ENCODE peak calls at places on chromosome 6, in seven cellular contexts. One of them, this sample, is unnamed.
A peak's percentile ranks its signal among the peaks of the same experiment; 100 is the strongest.

GRCh38 chr6:99614430-99615161 is 8.0 kb downstream of the PRDM13 start:
- DNase-seq in AG04450: no peak
- DNase-seq in mammary epithelial cell: no peak
- DNase-seq in fibroblast of pulmonary artery: no peak
- DNase-seq in HL-60: no peak
- DNase-seq in HS-5: peak; percentile 35
- DNase-seq in DMS79: no peak
- DNase-seq in this sample: no peak

GRCh38 chr6:89369009-89369408 is 16.5 kb upstream of the UBE2J1 start:
- DNase-seq in AG04450: peak; percentile 13
- DNase-seq in mammary epithelial cell: peak; percentile 54
- DNase-seq in fibroblast of pulmonary artery: peak; percentile 63
- DNase-seq in HL-60: no peak
- DNase-seq in HS-5: no peak
- DNase-seq in DMS79: no peak
- DNase-seq in this sample: no peak

GRCh38 chr6:118896339-118897136 is 2.6 kb downstream of the ASF1A start:
- DNase-seq in AG04450: no peak
- DNase-seq in mammary epithelial cell: peak; percentile 78
- DNase-seq in fibroblast of pulmonary artery: peak; percentile 73
- DNase-seq in HL-60: peak; percentile 53
- DNase-seq in HS-5: peak; percentile 56
- DNase-seq in DMS79: peak; percentile 35
- DNase-seq in this sample: no peak

GRCh38 chr6:170024940-170025339 is 265.9 kb downstream of the DLL1 start:
- DNase-seq in AG04450: peak; percentile 4
- DNase-seq in mammary epithelial cell: peak; percentile 3
- DNase-seq in fibroblast of pulmonary artery: peak; percentile 15
- DNase-seq in HL-60: no peak
- DNase-seq in HS-5: no peak
- DNase-seq in DMS79: no peak
- DNase-seq in this sample: no peak

GRCh38 chr6:105167987-105168386 is 11.8 kb downstream of the POPDC3 start:
- DNase-seq in AG04450: no peak
- DNase-seq in mammary epithelial cell: no peak
- DNase-seq in fibroblast of pulmonary artery: no peak
- DNase-seq in HL-60: no peak
- DNase-seq in HS-5: no peak
- DNase-seq in DMS79: no peak
- DNase-seq in this sample: no peak

GRCh38 chr6:6730831-6731230 is 142.3 kb downstream of the LY86 start:
- DNase-seq in AG04450: peak; percentile 82
- DNase-seq in mammary epithelial cell: peak; percentile 85
- DNase-seq in fibroblast of pulmonary artery: peak; percentile 89
- DNase-seq in HL-60: no peak
- DNase-seq in HS-5: peak; percentile 62
- DNase-seq in DMS79: no peak
- DNase-seq in this sample: no peak

GRCh38 chr6:79431469-79431868 is 105.8 kb downstream of the LCA5 start:
- DNase-seq in AG04450: no peak
- DNase-seq in mammary epithelial cell: peak; percentile 62
- DNase-seq in fibroblast of pulmonary artery: no peak
- DNase-seq in HL-60: no peak
- DNase-seq in HS-5: no peak
- DNase-seq in DMS79: no peak
- DNase-seq in this sample: no peak

GRCh38 chr6:33200234-33201146 is at the start of the genes RXRB and SLC39A7:
- DNase-seq in AG04450: peak; percentile 98
- DNase-seq in mammary epithelial cell: peak; percentile 99
- DNase-seq in fibroblast of pulmonary artery: peak; percentile 100
- DNase-seq in HL-60: peak; percentile 93
- DNase-seq in HS-5: peak; percentile 99
- DNase-seq in DMS79: peak; percentile 98
- DNase-seq in this sample: peak; percentile 97

GRCh38 chr6:41622210-41622990 is 15.9 kb upstream of the MDFI start:
- DNase-seq in AG04450: no peak
- DNase-seq in mammary epithelial cell: peak; percentile 66
- DNase-seq in fibroblast of pulmonary artery: no peak
- DNase-seq in HL-60: no peak
- DNase-seq in HS-5: no peak
- DNase-seq in DMS79: no peak
- DNase-seq in this sample: no peak

GRCh38 chr6:44036699-44037101 is 90.6 kb downstream of the MRPL14 start:
- DNase-seq in AG04450: no peak
- DNase-seq in mammary epithelial cell: no peak
- DNase-seq in fibroblast of pulmonary artery: no peak
- DNase-seq in HL-60: no peak
- DNase-seq in HS-5: no peak
- DNase-seq in DMS79: no peak
- DNase-seq in this sample: no peak

GRCh38 chr6:140193269-140193668 is 818.8 kb upstream of the CITED2 start:
- DNase-seq in AG04450: no peak
- DNase-seq in mammary epithelial cell: no peak
- DNase-seq in fibroblast of pulmonary artery: no peak
- DNase-seq in HL-60: no peak
- DNase-seq in HS-5: no peak
- DNase-seq in DMS79: no peak
- DNase-seq in this sample: no peak

GRCh38 chr6:4930025-4930692 is 73.7 kb downstream of the RPP40 start:
- DNase-seq in AG04450: no peak
- DNase-seq in mammary epithelial cell: no peak
- DNase-seq in fibroblast of pulmonary artery: no peak
- DNase-seq in HL-60: no peak
- DNase-seq in HS-5: no peak
- DNase-seq in DMS79: no peak
- DNase-seq in this sample: no peak

GRCh38 chr6:31058128-31058894 is 48.0 kb downstream of the MUC22 start:
- DNase-seq in AG04450: peak; percentile 87
- DNase-seq in mammary epithelial cell: peak; percentile 99
- DNase-seq in fibroblast of pulmonary artery: peak; percentile 90
- DNase-seq in HL-60: peak; percentile 15
- DNase-seq in HS-5: peak; percentile 97
- DNase-seq in DMS79: no peak
- DNase-seq in this sample: no peak

GRCh38 chr6:169839898-169840631 is 88.6 kb downstream of the ERMARD start:
- DNase-seq in AG04450: no peak
- DNase-seq in mammary epithelial cell: no peak
- DNase-seq in fibroblast of pulmonary artery: no peak
- DNase-seq in HL-60: no peak
- DNase-seq in HS-5: no peak
- DNase-seq in DMS79: no peak
- DNase-seq in this sample: no peak

GRCh38 chr6:16690244-16691142 is 70.8 kb downstream of the ATXN1 start:
- DNase-seq in AG04450: no peak
- DNase-seq in mammary epithelial cell: peak; percentile 69
- DNase-seq in fibroblast of pulmonary artery: peak; percentile 91
- DNase-seq in HL-60: no peak
- DNase-seq in HS-5: no peak
- DNase-seq in DMS79: no peak
- DNase-seq in this sample: no peak

GRCh38 chr6:157200117-157200516 is 123.2 kb downstream of the TMEM242 start:
- DNase-seq in AG04450: no peak
- DNase-seq in mammary epithelial cell: no peak
- DNase-seq in fibroblast of pulmonary artery: no peak
- DNase-seq in HL-60: no peak
- DNase-seq in HS-5: no peak
- DNase-seq in DMS79: no peak
- DNase-seq in this sample: no peak

GRCh38 chr6:125944434-125944816 is 12.1 kb upstream of the HINT3 start:
- DNase-seq in AG04450: no peak
- DNase-seq in mammary epithelial cell: peak; percentile 69
- DNase-seq in fibroblast of pulmonary artery: peak; percentile 96
- DNase-seq in HL-60: peak; percentile 47
- DNase-seq in HS-5: no peak
- DNase-seq in DMS79: no peak
- DNase-seq in this sample: no peak

GRCh38 chr6:81480139-81480538 is 272.3 kb downstream of the TENT5A start:
- DNase-seq in AG04450: no peak
- DNase-seq in mammary epithelial cell: no peak
- DNase-seq in fibroblast of pulmonary artery: no peak
- DNase-seq in HL-60: no peak
- DNase-seq in HS-5: no peak
- DNase-seq in DMS79: no peak
- DNase-seq in this sample: no peak

GRCh38 chr6:54244430-54244829 is 63.8 kb upstream of the TINAG start:
- DNase-seq in AG04450: no peak
- DNase-seq in mammary epithelial cell: peak; percentile 10
- DNase-seq in fibroblast of pulmonary artery: peak; percentile 47
- DNase-seq in HL-60: no peak
- DNase-seq in HS-5: no peak
- DNase-seq in DMS79: no peak
- DNase-seq in this sample: no peak

GRCh38 chr6:4780360-4780812 is 4.2 kb downstream of the CDYL start:
- DNase-seq in AG04450: no peak
- DNase-seq in mammary epithelial cell: peak; percentile 48
- DNase-seq in fibroblast of pulmonary artery: peak; percentile 48
- DNase-seq in HL-60: no peak
- DNase-seq in HS-5: no peak
- DNase-seq in DMS79: no peak
- DNase-seq in this sample: no peak

GRCh38 chr6:139060332-139060731 is 31.8 kb downstream of the ABRACL start:
- DNase-seq in AG04450: peak; percentile 36
- DNase-seq in mammary epithelial cell: peak; percentile 60
- DNase-seq in fibroblast of pulmonary artery: peak; percentile 74
- DNase-seq in HL-60: no peak
- DNase-seq in HS-5: peak; percentile 15
- DNase-seq in DMS79: no peak
- DNase-seq in this sample: no peak

GRCh38 chr6:157714153-157714490 is 108.9 kb upstream of the SNX9 start:
- DNase-seq in AG04450: no peak
- DNase-seq in mammary epithelial cell: no peak
- DNase-seq in fibroblast of pulmonary artery: peak; percentile 18
- DNase-seq in HL-60: no peak
- DNase-seq in HS-5: no peak
- DNase-seq in DMS79: no peak
- DNase-seq in this sample: no peak

GRCh38 chr6:9612489-9612888 is 802.4 kb downstream of the TFAP2A start:
- DNase-seq in AG04450: no peak
- DNase-seq in mammary epithelial cell: no peak
- DNase-seq in fibroblast of pulmonary artery: no peak
- DNase-seq in HL-60: no peak
- DNase-seq in HS-5: no peak
- DNase-seq in DMS79: no peak
- DNase-seq in this sample: no peak

GRCh38 chr6:30875244-30876038 is 8.9 kb upstream of the DDR1 start:
- DNase-seq in AG04450: no peak
- DNase-seq in mammary epithelial cell: no peak
- DNase-seq in fibroblast of pulmonary artery: no peak
- DNase-seq in HL-60: no peak
- DNase-seq in HS-5: no peak
- DNase-seq in DMS79: no peak
- DNase-seq in this sample: no peak

GRCh38 chr6:85132091-85132490 is 317.8 kb upstream of the NT5E start:
- DNase-seq in AG04450: no peak
- DNase-seq in mammary epithelial cell: no peak
- DNase-seq in fibroblast of pulmonary artery: no peak
- DNase-seq in HL-60: no peak
- DNase-seq in HS-5: no peak
- DNase-seq in DMS79: no peak
- DNase-seq in this sample: no peak

GRCh38 chr6:116969211-116969863 is 92.3 kb downstream of the RFX6 start:
- DNase-seq in AG04450: peak; percentile 3
- DNase-seq in mammary epithelial cell: peak; percentile 25
- DNase-seq in fibroblast of pulmonary artery: peak; percentile 64
- DNase-seq in HL-60: peak; percentile 18
- DNase-seq in HS-5: peak; percentile 16
- DNase-seq in DMS79: no peak
- DNase-seq in this sample: no peak

GRCh38 chr6:142413111-142413510 is 111.3 kb downstream of the ADGRG6 start:
- DNase-seq in AG04450: no peak
- DNase-seq in mammary epithelial cell: no peak
- DNase-seq in fibroblast of pulmonary artery: peak; percentile 52
- DNase-seq in HL-60: no peak
- DNase-seq in HS-5: no peak
- DNase-seq in DMS79: no peak
- DNase-seq in this sample: no peak

GRCh38 chr6:122449084-122449483 is 22.5 kb downstream of the SERINC1 start:
- DNase-seq in AG04450: no peak
- DNase-seq in mammary epithelial cell: no peak
- DNase-seq in fibroblast of pulmonary artery: no peak
- DNase-seq in HL-60: no peak
- DNase-seq in HS-5: no peak
- DNase-seq in DMS79: no peak
- DNase-seq in this sample: no peak

GRCh38 chr6:167789358-167789757 is 37.4 kb upstream of the AFDN start:
- DNase-seq in AG04450: no peak
- DNase-seq in mammary epithelial cell: no peak
- DNase-seq in fibroblast of pulmonary artery: no peak
- DNase-seq in HL-60: no peak
- DNase-seq in HS-5: no peak
- DNase-seq in DMS79: no peak
- DNase-seq in this sample: no peak

GRCh38 chr6:45946352-45946751 is 69.3 kb downstream of the CLIC5 start:
- DNase-seq in AG04450: peak; percentile 59
- DNase-seq in mammary epithelial cell: no peak
- DNase-seq in fibroblast of pulmonary artery: peak; percentile 74
- DNase-seq in HL-60: no peak
- DNase-seq in HS-5: peak; percentile 32
- DNase-seq in DMS79: no peak
- DNase-seq in this sample: no peak

GRCh38 chr6:71531006-71531405 is 242.4 kb downstream of the OGFRL1 start:
- DNase-seq in AG04450: no peak
- DNase-seq in mammary epithelial cell: no peak
- DNase-seq in fibroblast of pulmonary artery: no peak
- DNase-seq in HL-60: no peak
- DNase-seq in HS-5: no peak
- DNase-seq in DMS79: no peak
- DNase-seq in this sample: no peak

GRCh38 chr6:125871365-125871764 is 80.6 kb downstream of the NCOA7 start:
- DNase-seq in AG04450: no peak
- DNase-seq in mammary epithelial cell: peak; percentile 50
- DNase-seq in fibroblast of pulmonary artery: no peak
- DNase-seq in HL-60: no peak
- DNase-seq in HS-5: no peak
- DNase-seq in DMS79: peak; percentile 63
- DNase-seq in this sample: no peak

GRCh38 chr6:25050356-25050755 is 114.6 kb upstream of the RIPOR2 start:
- DNase-seq in AG04450: peak; percentile 68
- DNase-seq in mammary epithelial cell: peak; percentile 61
- DNase-seq in fibroblast of pulmonary artery: peak; percentile 73
- DNase-seq in HL-60: peak; percentile 36
- DNase-seq in HS-5: no peak
- DNase-seq in DMS79: peak; percentile 48
- DNase-seq in this sample: peak; percentile 38

GRCh38 chr6:43669922-43670622 is 17.5 kb downstream of the MRPS18A start:
- DNase-seq in AG04450: no peak
- DNase-seq in mammary epithelial cell: no peak
- DNase-seq in fibroblast of pulmonary artery: peak; percentile 35
- DNase-seq in HL-60: no peak
- DNase-seq in HS-5: no peak
- DNase-seq in DMS79: no peak
- DNase-seq in this sample: peak; percentile 36

GRCh38 chr6:158072083-158072721 is 90.5 kb downstream of the SYNJ2 start:
- DNase-seq in AG04450: peak; percentile 58
- DNase-seq in mammary epithelial cell: peak; percentile 46
- DNase-seq in fibroblast of pulmonary artery: peak; percentile 84
- DNase-seq in HL-60: peak; percentile 24
- DNase-seq in HS-5: no peak
- DNase-seq in DMS79: no peak
- DNase-seq in this sample: peak; percentile 46